ENCODE peak calls at places on chromosomes 2 and 18, in five cellular contexts. One of them, this sample, is unnamed.

GRCh38 chr18:46346213-46346612 is 242.0 kb downstream of the HAUS1 start:
- DNase-seq in T-helper 2 cell: no peak
- DNase-seq in NCI-H460: no peak
- DNase-seq in cardiac fibroblast: no peak
- DNase-seq in uterus: no peak
- DNase-seq in this sample: no peak

GRCh38 chr2:27379840-27380625 is 501 bp downstream of the ZNF513 start:
- DNase-seq in uterus: peak
- DNase-seq in T-helper 2 cell: no peak
- DNase-seq in cardiac fibroblast: peak
- DNase-seq in NCI-H460: peak
- DNase-seq in this sample: peak

GRCh38 chr2:47904903-47905453 is 1.3 kb downstream of the FBXO11 start:
- DNase-seq in uterus: peak
- DNase-seq in NCI-H460: no peak
- DNase-seq in cardiac fibroblast: peak
- DNase-seq in T-helper 2 cell: peak
- DNase-seq in this sample: peak

GRCh38 chr2:75021672-75022071 is 63.2 kb downstream of the POLE4 start:
- DNase-seq in cardiac fibroblast: peak
- DNase-seq in uterus: no peak
- DNase-seq in NCI-H460: no peak
- DNase-seq in T-helper 2 cell: no peak
- DNase-seq in this sample: no peak

GRCh38 chr2:140797718-140798117 is 1333.1 kb downstream of the LRP1B start:
- DNase-seq in cardiac fibroblast: no peak
- DNase-seq in NCI-H460: no peak
- DNase-seq in uterus: no peak
- DNase-seq in T-helper 2 cell: no peak
- DNase-seq in this sample: no peak

GRCh38 chr2:97704989-97705388 is 8.4 kb upstream of the ZAP70 start:
- DNase-seq in cardiac fibroblast: no peak
- DNase-seq in T-helper 2 cell: no peak
- DNase-seq in NCI-H460: no peak
- DNase-seq in uterus: no peak
- DNase-seq in this sample: no peak

GRCh38 chr2:114784890-114785583 is 342.6 kb downstream of the DPP10 start:
- DNase-seq in NCI-H460: no peak
- DNase-seq in T-helper 2 cell: no peak
- DNase-seq in cardiac fibroblast: no peak
- DNase-seq in uterus: no peak
- DNase-seq in this sample: no peak

GRCh38 chr2:31221549-31221948 is 4.2 kb upstream of the CAPN14 start:
- DNase-seq in NCI-H460: no peak
- DNase-seq in cardiac fibroblast: no peak
- DNase-seq in T-helper 2 cell: no peak
- DNase-seq in uterus: no peak
- DNase-seq in this sample: no peak

GRCh38 chr2:48088994-48089393 is 182.7 kb upstream of the FBXO11 start:
- DNase-seq in cardiac fibroblast: no peak
- DNase-seq in uterus: no peak
- DNase-seq in NCI-H460: no peak
- DNase-seq in T-helper 2 cell: no peak
- DNase-seq in this sample: no peak

GRCh38 chr2:71082402-71083252 is 14.2 kb downstream of the NAGK start:
- DNase-seq in NCI-H460: no peak
- DNase-seq in T-helper 2 cell: no peak
- DNase-seq in cardiac fibroblast: no peak
- DNase-seq in uterus: no peak
- DNase-seq in this sample: no peak

GRCh38 chr2:14551069-14551468 is 81.4 kb upstream of the LRATD1 start:
- DNase-seq in cardiac fibroblast: no peak
- DNase-seq in uterus: no peak
- DNase-seq in NCI-H460: no peak
- DNase-seq in T-helper 2 cell: no peak
- DNase-seq in this sample: no peak

GRCh38 chr2:202405798-202406197 is 29.7 kb downstream of the BMPR2 start:
- DNase-seq in cardiac fibroblast: no peak
- DNase-seq in NCI-H460: no peak
- DNase-seq in T-helper 2 cell: no peak
- DNase-seq in uterus: no peak
- DNase-seq in this sample: no peak

GRCh38 chr2:160407393-160408204 is 86.0 kb downstream of the RBMS1 start:
- DNase-seq in T-helper 2 cell: peak
- DNase-seq in NCI-H460: peak
- DNase-seq in cardiac fibroblast: peak
- DNase-seq in uterus: peak
- DNase-seq in this sample: peak

GRCh38 chr2:156399224-156399949 is 36.8 kb upstream of the GPD2 start:
- DNase-seq in cardiac fibroblast: peak
- DNase-seq in uterus: peak
- DNase-seq in NCI-H460: peak
- DNase-seq in T-helper 2 cell: no peak
- DNase-seq in this sample: no peak

GRCh38 chr18:45691816-45692179 is 32.2 kb upstream of the SLC14A1 start:
- DNase-seq in T-helper 2 cell: no peak
- DNase-seq in uterus: no peak
- DNase-seq in cardiac fibroblast: no peak
- DNase-seq in NCI-H460: no peak
- DNase-seq in this sample: no peak

GRCh38 chr2:64643838-64644219 is 9.9 kb downstream of the SERTAD2 start:
- DNase-seq in NCI-H460: no peak
- DNase-seq in cardiac fibroblast: no peak
- DNase-seq in T-helper 2 cell: no peak
- DNase-seq in uterus: no peak
- DNase-seq in this sample: no peak

GRCh38 chr2:7758065-7758759 is 841.0 kb downstream of the RNF144A start:
- DNase-seq in cardiac fibroblast: no peak
- DNase-seq in T-helper 2 cell: no peak
- DNase-seq in NCI-H460: no peak
- DNase-seq in uterus: no peak
- DNase-seq in this sample: no peak

GRCh38 chr2:205681836-205682238 is 464 bp upstream of the NRP2 start:
- DNase-seq in T-helper 2 cell: no peak
- DNase-seq in cardiac fibroblast: peak
- DNase-seq in NCI-H460: no peak
- DNase-seq in uterus: peak
- DNase-seq in this sample: peak

GRCh38 chr2:233418761-233419625 is 64.7 kb downstream of the DGKD start:
- DNase-seq in NCI-H460: peak
- DNase-seq in cardiac fibroblast: peak
- DNase-seq in T-helper 2 cell: peak
- DNase-seq in uterus: no peak
- DNase-seq in this sample: no peak

GRCh38 chr18:45688834-45689233 is 35.1 kb upstream of the SLC14A1 start:
- DNase-seq in T-helper 2 cell: no peak
- DNase-seq in uterus: no peak
- DNase-seq in NCI-H460: no peak
- DNase-seq in cardiac fibroblast: no peak
- DNase-seq in this sample: peak

GRCh38 chr2:12201369-12201768 is 454.9 kb downstream of the LPIN1 start:
- DNase-seq in NCI-H460: no peak
- DNase-seq in uterus: no peak
- DNase-seq in cardiac fibroblast: no peak
- DNase-seq in T-helper 2 cell: no peak
- DNase-seq in this sample: no peak

GRCh38 chr2:35510641-35511040 is 844.9 kb upstream of the CRIM1 start:
- DNase-seq in uterus: no peak
- DNase-seq in NCI-H460: no peak
- DNase-seq in T-helper 2 cell: no peak
- DNase-seq in cardiac fibroblast: no peak
- DNase-seq in this sample: no peak

GRCh38 chr2:193482557-193482956 is 1287.8 kb upstream of the TMEFF2 start:
- DNase-seq in uterus: no peak
- DNase-seq in cardiac fibroblast: no peak
- DNase-seq in T-helper 2 cell: no peak
- DNase-seq in NCI-H460: no peak
- DNase-seq in this sample: no peak

GRCh38 chr2:65053199-65053598 is 3.0 kb upstream of the CEP68 start:
- DNase-seq in cardiac fibroblast: no peak
- DNase-seq in NCI-H460: no peak
- DNase-seq in uterus: no peak
- DNase-seq in T-helper 2 cell: no peak
- DNase-seq in this sample: peak

GRCh38 chr2:239895669-239896068 is 129.5 kb downstream of the NDUFA10 start:
- DNase-seq in NCI-H460: no peak
- DNase-seq in cardiac fibroblast: no peak
- DNase-seq in uterus: no peak
- DNase-seq in T-helper 2 cell: no peak
- DNase-seq in this sample: no peak

GRCh38 chr18:50559750-50560680 is at the start of gene MAPK4:
- DNase-seq in NCI-H460: peak
- DNase-seq in uterus: peak
- DNase-seq in T-helper 2 cell: no peak
- DNase-seq in cardiac fibroblast: peak
- DNase-seq in this sample: no peak

GRCh38 chr2:127423476-127423840 is 5.2 kb downstream of the PROC start:
- DNase-seq in cardiac fibroblast: no peak
- DNase-seq in uterus: no peak
- DNase-seq in T-helper 2 cell: no peak
- DNase-seq in NCI-H460: no peak
- DNase-seq in this sample: peak

GRCh38 chr2:33219850-33220275 is 256.6 kb upstream of the RASGRP3 start:
- DNase-seq in cardiac fibroblast: peak
- DNase-seq in uterus: no peak
- DNase-seq in NCI-H460: peak
- DNase-seq in T-helper 2 cell: no peak
- DNase-seq in this sample: no peak

GRCh38 chr18:51196811-51197660 is 445 bp downstream of the MEX3C start:
- DNase-seq in T-helper 2 cell: peak
- DNase-seq in cardiac fibroblast: peak
- DNase-seq in uterus: peak
- DNase-seq in NCI-H460: no peak
- DNase-seq in this sample: peak

GRCh38 chr2:189293164-189293563 is 113.6 kb upstream of the COL5A2 start:
- DNase-seq in NCI-H460: no peak
- DNase-seq in cardiac fibroblast: peak
- DNase-seq in T-helper 2 cell: no peak
- DNase-seq in uterus: no peak
- DNase-seq in this sample: no peak

GRCh38 chr18:12038082-12038660 is 55.5 kb upstream of the ANKRD62 start:
- DNase-seq in uterus: no peak
- DNase-seq in NCI-H460: no peak
- DNase-seq in T-helper 2 cell: no peak
- DNase-seq in cardiac fibroblast: peak
- DNase-seq in this sample: no peak

GRCh38 chr2:218291318-218291933 is 877 bp downstream of the TMBIM1 start:
- DNase-seq in cardiac fibroblast: no peak
- DNase-seq in uterus: no peak
- DNase-seq in NCI-H460: no peak
- DNase-seq in T-helper 2 cell: no peak
- DNase-seq in this sample: peak

GRCh38 chr18:46084431-46084830 is 12.4 kb upstream of the PSTPIP2 start:
- DNase-seq in T-helper 2 cell: no peak
- DNase-seq in NCI-H460: no peak
- DNase-seq in uterus: no peak
- DNase-seq in cardiac fibroblast: no peak
- DNase-seq in this sample: no peak

GRCh38 chr2:91442246-91442905 is 2750.9 kb downstream of the RPIA start:
- DNase-seq in cardiac fibroblast: no peak
- DNase-seq in T-helper 2 cell: peak
- DNase-seq in uterus: no peak
- DNase-seq in NCI-H460: no peak
- DNase-seq in this sample: peak

GRCh38 chr2:138113871-138114525 is 149.7 kb downstream of the HNMT start:
- DNase-seq in NCI-H460: no peak
- DNase-seq in T-helper 2 cell: no peak
- DNase-seq in uterus: no peak
- DNase-seq in cardiac fibroblast: no peak
- DNase-seq in this sample: no peak

GRCh38 chr2:15186118-15186517 is 375.0 kb downstream of the NBAS start:
- DNase-seq in NCI-H460: no peak
- DNase-seq in uterus: no peak
- DNase-seq in cardiac fibroblast: no peak
- DNase-seq in T-helper 2 cell: no peak
- DNase-seq in this sample: no peak

GRCh38 chr2:196176142-196176738 is 4.9 kb upstream of the STK17B start:
- DNase-seq in uterus: no peak
- DNase-seq in T-helper 2 cell: peak
- DNase-seq in NCI-H460: no peak
- DNase-seq in cardiac fibroblast: no peak
- DNase-seq in this sample: no peak

GRCh38 chr2:86241611-86242010 is 42.4 kb downstream of the MRPL35 start:
- DNase-seq in uterus: no peak
- DNase-seq in cardiac fibroblast: no peak
- DNase-seq in T-helper 2 cell: no peak
- DNase-seq in NCI-H460: no peak
- DNase-seq in this sample: no peak

GRCh38 chr2:25312958-25313710 is 28.6 kb downstream of the DNMT3A start:
- DNase-seq in T-helper 2 cell: no peak
- DNase-seq in NCI-H460: no peak
- DNase-seq in uterus: no peak
- DNase-seq in cardiac fibroblast: no peak
- DNase-seq in this sample: no peak